ENCODE peak calls at places on chromosomes 16 and 17, in nine cellular contexts. G is ovary; R is progenitor cell of endocrine pancreas; A is adrenal gland; Z is fibroblast of lung; B is AG09319; S is astrocyte of the spinal cord; K is CD8-positive, alpha-beta T cell; M is cardiac muscle cell. X is an unnamed sample.
A peak's percentile ranks its signal among the peaks of the same experiment; 100 is the strongest.

GRCh38 chr16:89471225-89471624 is 19.1 kb downstream of the ANKRD11 start:
- DNase-seq in G (no peak), R (no peak), A (no peak), Z (peak; percentile 75), B (peak; percentile 25), S (peak; percentile 60), K (no peak), M (peak; percentile 83), X (no peak)

GRCh38 chr16:79372504-79373184 is 227.9 kb downstream of the MAF start:
- DNase-seq in G (peak; percentile 55), R (no peak), A (peak; percentile 20), Z (peak; percentile 56), B (no peak), S (peak; percentile 66), K (peak; percentile 11), M (peak; percentile 57), X (no peak)

GRCh38 chr16:3363793-3364192 is 8.1 kb downstream of the OR2C1 start:
- DNase-seq in G (no peak), R (no peak), A (no peak), Z (no peak), B (no peak), S (no peak), K (no peak), M (no peak), X (no peak)

GRCh38 chr16:25897677-25898076 is 205.9 kb downstream of the HS3ST4 start:
- DNase-seq in G (no peak), R (no peak), A (no peak), Z (no peak), B (no peak), S (no peak), K (no peak), M (no peak), X (no peak)

GRCh38 chr17:60534613-60535157 is 8.6 kb upstream of the APPBP2 start:
- DNase-seq in G (no peak), R (no peak), A (no peak), Z (no peak), B (no peak), S (no peak), K (no peak), M (no peak), X (no peak)

GRCh38 chr17:1714488-1714979 is 4.4 kb upstream of the TLCD2 start:
- DNase-seq in G (peak; percentile 99), R (peak; percentile 86), A (peak; percentile 99), Z (peak; percentile 97), B (peak; percentile 97), S (peak; percentile 98), K (no peak), M (peak; percentile 99), X (peak; percentile 100)

GRCh38 chr17:47277921-47278320 is 24.3 kb downstream of the ITGB3 start:
- DNase-seq in G (no peak), R (no peak), A (no peak), Z (peak; percentile 52), B (no peak), S (no peak), K (no peak), M (no peak), X (no peak)

GRCh38 chr16:24717411-24717810 is 12.0 kb upstream of the TNRC6A start:
- DNase-seq in G (no peak), R (no peak), A (no peak), Z (no peak), B (no peak), S (peak; percentile 64), K (no peak), M (peak; percentile 94), X (no peak)

GRCh38 chr16:58792188-58792587 is 58.1 kb upstream of the GOT2 start:
- DNase-seq in G (no peak), R (no peak), A (no peak), Z (no peak), B (no peak), S (no peak), K (no peak), M (no peak), X (no peak)

GRCh38 chr16:19307587-19308241 is 22.2 kb downstream of the CLEC19A start:
- DNase-seq in G (no peak), R (peak; percentile 65), A (no peak), Z (no peak), B (no peak), S (no peak), K (no peak), M (no peak), X (peak; percentile 2)

GRCh38 chr17:44829558-44830358 is at the start of gene GJC1:
- DNase-seq in G (peak; percentile 36), R (peak; percentile 42), A (peak; percentile 28), Z (no peak), B (no peak), S (peak; percentile 43), K (no peak), M (peak; percentile 41), X (no peak)

GRCh38 chr17:28527181-28527681 is 21.1 kb downstream of the FOXN1 start:
- DNase-seq in G (no peak), R (no peak), A (no peak), Z (no peak), B (no peak), S (no peak), K (no peak), M (no peak), X (no peak)

GRCh38 chr17:17540278-17540906 is 44.2 kb upstream of the RASD1 start:
- DNase-seq in G (no peak), R (no peak), A (no peak), Z (no peak), B (no peak), S (no peak), K (no peak), M (no peak), X (no peak)

GRCh38 chr16:4081577-4082021 is 34.6 kb downstream of the ADCY9 start:
- DNase-seq in G (peak; percentile 51), R (no peak), A (no peak), Z (peak; percentile 27), B (peak; percentile 49), S (no peak), K (peak; percentile 16), M (no peak), X (no peak)

GRCh38 chr17:49388692-49389513 is 25.8 kb downstream of the PHB1 start:
- DNase-seq in G (no peak), R (no peak), A (no peak), Z (peak; percentile 16), B (no peak), S (no peak), K (no peak), M (no peak), X (no peak)

GRCh38 chr17:45060824-45061605 is at the start of gene NMT1:
- DNase-seq in G (peak; percentile 98), R (peak; percentile 93), A (peak; percentile 99), Z (peak; percentile 100), B (peak; percentile 97), S (peak; percentile 100), K (peak; percentile 89), M (peak; percentile 100), X (peak; percentile 98)

GRCh38 chr16:86285938-86286921 is 224.1 kb upstream of the FOXF1 start:
- DNase-seq in G (no peak), R (no peak), A (no peak), Z (no peak), B (no peak), S (no peak), K (no peak), M (no peak), X (no peak)

GRCh38 chr16:51971184-51971583 is 575.8 kb downstream of the TOX3 start:
- DNase-seq in G (no peak), R (no peak), A (peak; percentile 38), Z (peak; percentile 54), B (no peak), S (peak; percentile 5), K (no peak), M (peak; percentile 8), X (peak; percentile 17)
- TF ChIP-seq CTCF in G (no peak), R (peak; percentile 69), A (peak; percentile 19), Z (peak; percentile 44), B (peak; percentile 41), S (peak; percentile 41), K (no peak), M (peak; percentile 31), X (no peak)

DNA sequence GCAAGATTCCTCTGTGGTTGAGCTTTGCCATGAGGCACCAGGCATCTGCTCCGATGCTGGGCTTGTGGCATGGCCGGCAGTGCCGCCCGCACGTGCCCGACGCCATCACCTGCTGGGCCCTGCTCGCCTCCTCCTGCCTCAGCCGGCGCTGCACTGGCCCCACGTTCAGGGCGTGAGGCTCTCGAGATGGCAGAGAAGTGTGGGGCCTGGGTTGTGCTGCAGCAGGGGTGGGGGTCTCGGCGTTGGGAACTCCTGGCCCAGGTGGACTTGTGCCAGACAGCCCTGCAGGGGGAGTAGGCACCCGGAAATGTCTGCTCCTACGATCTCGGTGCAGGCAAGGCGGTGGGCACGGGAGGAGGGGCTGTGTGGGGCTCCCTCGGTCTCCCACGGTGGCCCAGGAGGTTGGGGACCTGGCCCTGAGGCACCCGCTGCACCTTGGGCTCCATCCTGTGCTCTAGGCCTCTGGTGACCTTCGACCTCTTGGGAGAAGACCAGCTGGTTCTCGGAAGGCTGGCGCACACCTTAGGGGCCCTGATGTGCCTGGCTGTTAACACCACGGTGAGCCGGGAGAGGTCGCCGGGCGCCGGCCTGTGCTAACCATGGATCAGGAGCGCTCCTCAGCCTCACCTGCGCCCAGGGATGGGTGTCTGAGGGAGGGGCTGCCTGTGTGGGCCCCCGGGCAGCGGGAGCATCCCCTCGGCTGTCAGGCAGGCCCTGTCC is 13.5 kb downstream of the TELO2 start:
- DNase-seq in G (no peak), R (no peak), A (no peak), Z (no peak), B (no peak), S (no peak), K (no peak), M (no peak), X (no peak)
- TF ChIP-seq CTCF in G (no peak), R (no peak), A (no peak), Z (no peak), B (no peak), S (no peak), K (no peak), M (no peak), X (no peak)

DNA sequence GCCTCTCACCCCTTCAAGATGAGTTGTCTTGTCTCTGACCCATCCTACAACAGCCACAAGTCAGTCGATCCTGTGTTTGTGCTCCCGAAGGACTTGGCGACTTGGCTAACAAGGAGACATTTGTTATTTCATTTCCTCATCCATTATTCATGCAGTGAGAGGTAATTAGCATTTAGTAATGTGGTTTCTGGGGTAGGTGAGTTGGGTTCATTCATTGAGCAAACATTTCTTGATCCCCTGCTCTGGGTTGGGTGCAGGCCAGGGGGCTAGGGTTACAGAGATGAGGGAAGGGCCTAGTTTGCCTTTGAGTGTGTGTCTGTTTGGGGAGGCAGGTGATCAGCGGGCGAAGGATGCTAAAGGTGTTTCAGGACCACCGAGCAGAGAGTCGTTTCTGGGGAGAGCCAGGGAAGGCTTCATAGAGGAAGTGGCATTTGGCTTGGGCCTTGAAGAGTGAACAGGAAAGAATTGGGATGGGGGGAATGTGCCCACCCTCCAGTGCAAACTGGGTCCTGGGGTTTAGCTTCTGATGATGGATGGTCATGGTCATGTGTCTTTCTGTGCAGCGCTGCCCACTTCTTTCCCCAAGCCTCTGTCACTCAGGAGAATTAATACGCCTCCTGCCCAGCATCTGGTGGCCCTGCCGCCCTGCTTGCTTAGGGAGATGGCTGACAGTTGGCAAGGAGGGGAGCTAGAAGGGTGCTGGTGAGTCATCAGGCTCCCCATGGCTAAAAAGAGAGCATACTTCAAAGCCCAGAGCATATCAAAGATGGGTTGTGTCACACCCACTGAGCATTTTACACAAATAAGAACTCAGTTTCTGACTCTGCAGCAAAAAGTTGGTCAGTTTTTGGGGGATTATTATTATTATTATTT is 38.5 kb downstream of the MSI2 start:
- DNase-seq in G (no peak), R (no peak), A (peak; percentile 82), Z (peak; percentile 12), B (no peak), S (peak; percentile 68), K (peak; percentile 39), M (no peak), X (no peak)
- TF ChIP-seq CTCF in G (no peak), R (no peak), A (no peak), Z (no peak), B (no peak), S (no peak), K (no peak), M (no peak), X (no peak)

GRCh38 chr17:42027961-42028790 is 8.3 kb downstream of the NKIRAS2 start:
- DNase-seq in G (no peak), R (no peak), A (no peak), Z (no peak), B (no peak), S (no peak), K (no peak), M (no peak), X (no peak)
- TF ChIP-seq CTCF in G (no peak), R (peak; percentile 18), A (no peak), Z (peak; percentile 7), B (peak; percentile 4), S (peak; percentile 28), K (no peak), M (peak; percentile 37), X (no peak)